ENCODE peak calls at places on chromosomes 3 and 15, in four cellular contexts. V is GM12878, W is K562, T is HepG2. P is an unnamed sample.

GRCh38 chr3:6262035-6262434 is 598.9 kb upstream of the GRM7 start:
- DNase-seq in V (no peak), W (no peak), T (no peak), P (no peak)

GRCh38 chr15:76057332-76058000 is 2.3 kb upstream of the TMEM266 start:
- DNase-seq in V (no peak), W (peak; percentile 33), T (peak; percentile 15), P (peak; percentile 31)

GRCh38 chr15:72902245-72902928 is 118.8 kb upstream of the ADPGK start:
- DNase-seq in V (no peak), W (no peak), T (no peak), P (no peak)

GRCh38 chr3:170967126-170967525 is 58.7 kb upstream of the EIF5A2 start:
- DNase-seq in V (no peak), W (no peak), T (no peak), P (no peak)

GRCh38 chr3:149273096-149273751 is 51.6 kb upstream of the CP start:
- DNase-seq in V (peak; percentile 45), W (peak; percentile 50), T (peak; percentile 81), P (peak; percentile 72)

GRCh38 chr3:13420817-13421755 is 964 bp upstream of the NUP210 start:
- DNase-seq in V (peak; percentile 57), W (peak; percentile 68), T (no peak), P (no peak)

GRCh38 chr3:178562869-178563232 is 26.6 kb downstream of the KCNMB2 start:
- DNase-seq in V (no peak), W (no peak), T (no peak), P (no peak)

GRCh38 chr3:159776779-159777178 is 211.9 kb upstream of the IL12A start:
- DNase-seq in V (no peak), W (no peak), T (no peak), P (no peak)

GRCh38 chr3:103690536-103690935 is 1255.7 kb downstream of the ZPLD1 start:
- DNase-seq in V (no peak), W (no peak), T (no peak), P (no peak)

GRCh38 chr3:52636673-52637072 is 49.0 kb downstream of the PBRM1 start:
- DNase-seq in V (no peak), W (no peak), T (no peak), P (no peak)

GRCh38 chr3:195549931-195550519 is 6.9 kb upstream of the PPP1R2 start:
- DNase-seq in V (peak; percentile 61), W (no peak), T (peak; percentile 44), P (no peak)

GRCh38 chr3:62529230-62529629 is 155.9 kb upstream of the FEZF2 start:
- DNase-seq in V (no peak), W (peak; percentile 5), T (peak; percentile 9), P (peak; percentile 35)

GRCh38 chr15:65583701-65584100 is 27.2 kb downstream of the INTS14 start:
- DNase-seq in V (peak; percentile 28), W (no peak), T (peak; percentile 37), P (no peak)

GRCh38 chr3:134687642-134688041 is 36.8 kb upstream of the KY start:
- DNase-seq in V (no peak), W (no peak), T (no peak), P (no peak)

GRCh38 chr3:150278843-150279341 is 129.2 kb upstream of the TSC22D2 start:
- DNase-seq in V (no peak), W (no peak), T (no peak), P (no peak)

DNA sequence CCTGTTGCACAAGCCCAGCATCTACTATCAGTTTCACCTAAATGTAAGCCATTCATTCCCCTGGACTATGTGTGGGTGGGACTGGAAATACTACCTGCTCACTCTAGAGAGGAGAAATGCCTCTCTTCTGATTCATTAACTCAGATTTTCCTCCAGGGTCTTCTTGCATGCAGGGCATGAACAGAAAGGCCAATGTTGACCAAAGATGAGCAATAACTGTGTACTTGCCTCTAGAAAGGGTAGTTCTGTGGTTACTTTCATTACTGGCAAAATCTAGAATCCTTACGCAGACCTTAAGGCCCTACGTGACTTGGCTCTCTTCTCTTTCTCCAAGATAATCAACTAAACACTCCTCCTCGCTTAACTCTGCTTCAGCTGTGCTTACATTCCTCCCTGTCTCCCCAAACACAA is 81.4 kb upstream of the PSMD6 start:
- DNase-seq in V (no peak), W (no peak), T (no peak), P (no peak)
- TF ChIP-seq FOXM1 in V (no peak), W (no peak), T (no peak), P (no peak)

DNA sequence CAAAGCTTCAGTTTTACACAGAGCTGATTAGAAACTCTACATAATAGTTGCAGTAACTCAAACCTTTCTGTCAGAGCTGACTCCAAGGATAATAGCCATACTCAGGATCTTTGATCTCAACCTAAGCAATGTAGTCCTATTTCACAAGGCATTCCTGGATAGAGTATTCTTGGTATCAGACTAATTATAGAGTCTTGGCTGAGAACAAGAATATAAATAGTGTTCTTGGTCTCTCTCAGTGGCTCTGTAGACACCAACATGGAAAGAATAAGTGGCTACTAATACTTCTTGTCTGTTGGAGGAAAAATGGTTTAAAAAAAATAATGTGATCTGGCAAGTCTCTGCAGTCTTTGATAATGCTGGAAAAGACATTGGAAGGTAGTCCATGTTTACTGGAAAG is 55.7 kb downstream of the RIOX2 start:
- DNase-seq in V (no peak), W (no peak), T (no peak), P (no peak)
- TF ChIP-seq FOXK2 in V (no peak), W (no peak), T (no peak), P (no peak)

GRCh38 chr15:40746916-40747418 is 8.1 kb downstream of the RMDN3 start:
- DNase-seq in V (no peak), W (peak; percentile 16), T (no peak), P (no peak)

GRCh38 chr15:40743466-40743865 is 11.6 kb downstream of the RMDN3 start:
- DNase-seq in V (no peak), W (no peak), T (no peak), P (no peak)

GRCh38 chr15:40744810-40745152 is 10.3 kb downstream of the RMDN3 start:
- DNase-seq in V (no peak), W (no peak), T (no peak), P (no peak)

GRCh38 chr15:40747685-40748631 is 7.1 kb downstream of the RMDN3 start:
- DNase-seq in V (no peak), W (no peak), T (no peak), P (no peak)

GRCh38 chr15:40743921-40744809 is 10.9 kb downstream of the RMDN3 start:
- DNase-seq in V (no peak), W (peak; percentile 47), T (no peak), P (no peak)
- TF ChIP-seq FOXM1 in V (no peak), W (no peak), T (no peak), P (no peak)

GRCh38 chr3:36546196-36546595 is 165.9 kb downstream of the STAC start:
- DNase-seq in V (no peak), W (no peak), T (no peak), P (no peak)

GRCh38 chr3:36540898-36541518 is 160.7 kb downstream of the STAC start:
- DNase-seq in V (no peak), W (no peak), T (peak; percentile 4), P (peak; percentile 25)

GRCh38 chr3:36538405-36538804 is 158.1 kb downstream of the STAC start:
- DNase-seq in V (no peak), W (no peak), T (no peak), P (no peak)

GRCh38 chr3:36542186-36542585 is 161.9 kb downstream of the STAC start:
- DNase-seq in V (no peak), W (no peak), T (no peak), P (no peak)

GRCh38 chr3:36543276-36543997 is 163.1 kb downstream of the STAC start:
- DNase-seq in V (no peak), W (no peak), T (no peak), P (no peak)
- TF ChIP-seq FOXK2 in V (no peak), W (no peak), T (no peak), P (no peak)

P was measured in HEK293T.